ENCODE peak calls at places on chromosomes 5 and 9, in nine cellular contexts. One of them, this sample, is unnamed.

GRCh38 chr9:126915281-126915816 is 767 bp downstream of the RALGPS1 start:
- DNase-seq in H54: no peak
- DNase-seq in stimulated activated CD4-positive, alpha-beta T cell treated with anti-CD3 and anti-CD28 coated beads, Interleukin-4, amount 100 ng/mL, for 48 hours: peak; percentile 1
- DNase-seq in activated CD8-positive, alpha-beta T cell treated with anti-CD3 and anti-CD28 coated beads, Interleukin-2, amount 10 ng/mL, durations not matched to agents 7 days and 5 days: peak; percentile 40
- DNase-seq in germinal center: peak; percentile 85
- DNase-seq in gastrocnemius medialis: no peak
- DNase-seq in astrocyte of the spinal cord: no peak
- DNase-seq in SW480: peak; percentile 76
- DNase-seq in ACHN: peak; percentile 6
- DNase-seq in this sample: peak; percentile 82

GRCh38 chr9:127862075-127863011 is 7.9 kb upstream of the ENG start:
- DNase-seq in H54: no peak
- DNase-seq in stimulated activated CD4-positive, alpha-beta T cell treated with anti-CD3 and anti-CD28 coated beads, Interleukin-4, amount 100 ng/mL, for 48 hours: no peak
- DNase-seq in activated CD8-positive, alpha-beta T cell treated with anti-CD3 and anti-CD28 coated beads, Interleukin-2, amount 10 ng/mL, durations not matched to agents 7 days and 5 days: peak; percentile 78
- DNase-seq in germinal center: peak; percentile 69
- DNase-seq in gastrocnemius medialis: peak; percentile 61
- DNase-seq in astrocyte of the spinal cord: no peak
- DNase-seq in SW480: no peak
- DNase-seq in ACHN: no peak
- DNase-seq in this sample: no peak

GRCh38 chr9:134455951-134456739 is 129.9 kb downstream of the RXRA start:
- DNase-seq in H54: peak; percentile 96
- DNase-seq in stimulated activated CD4-positive, alpha-beta T cell treated with anti-CD3 and anti-CD28 coated beads, Interleukin-4, amount 100 ng/mL, for 48 hours: peak; percentile 56
- DNase-seq in activated CD8-positive, alpha-beta T cell treated with anti-CD3 and anti-CD28 coated beads, Interleukin-2, amount 10 ng/mL, durations not matched to agents 7 days and 5 days: peak; percentile 84
- DNase-seq in germinal center: peak; percentile 21
- DNase-seq in gastrocnemius medialis: peak; percentile 67
- DNase-seq in astrocyte of the spinal cord: peak; percentile 98
- DNase-seq in SW480: peak; percentile 79
- DNase-seq in ACHN: no peak
- DNase-seq in this sample: no peak

GRCh38 chr9:20865357-20865756 is 166.1 kb downstream of the HACD4 start:
- DNase-seq in H54: no peak
- DNase-seq in stimulated activated CD4-positive, alpha-beta T cell treated with anti-CD3 and anti-CD28 coated beads, Interleukin-4, amount 100 ng/mL, for 48 hours: no peak
- DNase-seq in activated CD8-positive, alpha-beta T cell treated with anti-CD3 and anti-CD28 coated beads, Interleukin-2, amount 10 ng/mL, durations not matched to agents 7 days and 5 days: no peak
- DNase-seq in germinal center: no peak
- DNase-seq in gastrocnemius medialis: no peak
- DNase-seq in astrocyte of the spinal cord: no peak
- DNase-seq in SW480: no peak
- DNase-seq in ACHN: no peak
- DNase-seq in this sample: no peak

GRCh38 chr9:81621785-81622243 is 67.5 kb downstream of the TLE1 start:
- DNase-seq in H54: no peak
- DNase-seq in stimulated activated CD4-positive, alpha-beta T cell treated with anti-CD3 and anti-CD28 coated beads, Interleukin-4, amount 100 ng/mL, for 48 hours: no peak
- DNase-seq in activated CD8-positive, alpha-beta T cell treated with anti-CD3 and anti-CD28 coated beads, Interleukin-2, amount 10 ng/mL, durations not matched to agents 7 days and 5 days: no peak
- DNase-seq in germinal center: no peak
- DNase-seq in gastrocnemius medialis: no peak
- DNase-seq in astrocyte of the spinal cord: no peak
- DNase-seq in SW480: no peak
- DNase-seq in ACHN: no peak
- DNase-seq in this sample: no peak

GRCh38 chr9:83509372-83509771 is 28.8 kb downstream of the FRMD3 start:
- DNase-seq in H54: no peak
- DNase-seq in stimulated activated CD4-positive, alpha-beta T cell treated with anti-CD3 and anti-CD28 coated beads, Interleukin-4, amount 100 ng/mL, for 48 hours: no peak
- DNase-seq in activated CD8-positive, alpha-beta T cell treated with anti-CD3 and anti-CD28 coated beads, Interleukin-2, amount 10 ng/mL, durations not matched to agents 7 days and 5 days: no peak
- DNase-seq in germinal center: no peak
- DNase-seq in gastrocnemius medialis: no peak
- DNase-seq in astrocyte of the spinal cord: peak; percentile 46
- DNase-seq in SW480: no peak
- DNase-seq in ACHN: no peak
- DNase-seq in this sample: no peak

GRCh38 chr5:149036168-149036567 is 26.7 kb downstream of the SH3TC2 start:
- DNase-seq in H54: no peak
- DNase-seq in stimulated activated CD4-positive, alpha-beta T cell treated with anti-CD3 and anti-CD28 coated beads, Interleukin-4, amount 100 ng/mL, for 48 hours: no peak
- DNase-seq in activated CD8-positive, alpha-beta T cell treated with anti-CD3 and anti-CD28 coated beads, Interleukin-2, amount 10 ng/mL, durations not matched to agents 7 days and 5 days: no peak
- DNase-seq in germinal center: no peak
- DNase-seq in gastrocnemius medialis: no peak
- DNase-seq in astrocyte of the spinal cord: no peak
- DNase-seq in SW480: no peak
- DNase-seq in ACHN: no peak
- DNase-seq in this sample: no peak

GRCh38 chr9:25716220-25716872 is 38.1 kb upstream of the TUSC1 start:
- DNase-seq in H54: peak; percentile 22
- DNase-seq in stimulated activated CD4-positive, alpha-beta T cell treated with anti-CD3 and anti-CD28 coated beads, Interleukin-4, amount 100 ng/mL, for 48 hours: no peak
- DNase-seq in activated CD8-positive, alpha-beta T cell treated with anti-CD3 and anti-CD28 coated beads, Interleukin-2, amount 10 ng/mL, durations not matched to agents 7 days and 5 days: no peak
- DNase-seq in germinal center: no peak
- DNase-seq in gastrocnemius medialis: no peak
- DNase-seq in astrocyte of the spinal cord: peak; percentile 70
- DNase-seq in SW480: peak; percentile 21
- DNase-seq in ACHN: peak; percentile 60
- DNase-seq in this sample: peak; percentile 13

GRCh38 chr5:15092801-15093200 is 221.2 kb upstream of the ANKH start:
- DNase-seq in H54: no peak
- DNase-seq in stimulated activated CD4-positive, alpha-beta T cell treated with anti-CD3 and anti-CD28 coated beads, Interleukin-4, amount 100 ng/mL, for 48 hours: no peak
- DNase-seq in activated CD8-positive, alpha-beta T cell treated with anti-CD3 and anti-CD28 coated beads, Interleukin-2, amount 10 ng/mL, durations not matched to agents 7 days and 5 days: no peak
- DNase-seq in germinal center: no peak
- DNase-seq in gastrocnemius medialis: no peak
- DNase-seq in astrocyte of the spinal cord: no peak
- DNase-seq in SW480: no peak
- DNase-seq in ACHN: no peak
- DNase-seq in this sample: no peak

GRCh38 chr9:126219717-126220116 is 106.9 kb upstream of the MVB12B start:
- DNase-seq in H54: no peak
- DNase-seq in stimulated activated CD4-positive, alpha-beta T cell treated with anti-CD3 and anti-CD28 coated beads, Interleukin-4, amount 100 ng/mL, for 48 hours: no peak
- DNase-seq in activated CD8-positive, alpha-beta T cell treated with anti-CD3 and anti-CD28 coated beads, Interleukin-2, amount 10 ng/mL, durations not matched to agents 7 days and 5 days: peak; percentile 10
- DNase-seq in germinal center: no peak
- DNase-seq in gastrocnemius medialis: no peak
- DNase-seq in astrocyte of the spinal cord: no peak
- DNase-seq in SW480: no peak
- DNase-seq in ACHN: no peak
- DNase-seq in this sample: no peak

GRCh38 chr9:15738011-15738410 is 185.2 kb downstream of the CCDC171 start:
- DNase-seq in H54: no peak
- DNase-seq in stimulated activated CD4-positive, alpha-beta T cell treated with anti-CD3 and anti-CD28 coated beads, Interleukin-4, amount 100 ng/mL, for 48 hours: no peak
- DNase-seq in activated CD8-positive, alpha-beta T cell treated with anti-CD3 and anti-CD28 coated beads, Interleukin-2, amount 10 ng/mL, durations not matched to agents 7 days and 5 days: no peak
- DNase-seq in germinal center: no peak
- DNase-seq in gastrocnemius medialis: no peak
- DNase-seq in astrocyte of the spinal cord: peak; percentile 56
- DNase-seq in SW480: no peak
- DNase-seq in ACHN: no peak
- DNase-seq in this sample: no peak

GRCh38 chr5:95711501-95712346 is 19.4 kb upstream of the RHOBTB3 start:
- DNase-seq in H54: no peak
- DNase-seq in stimulated activated CD4-positive, alpha-beta T cell treated with anti-CD3 and anti-CD28 coated beads, Interleukin-4, amount 100 ng/mL, for 48 hours: no peak
- DNase-seq in activated CD8-positive, alpha-beta T cell treated with anti-CD3 and anti-CD28 coated beads, Interleukin-2, amount 10 ng/mL, durations not matched to agents 7 days and 5 days: no peak
- DNase-seq in germinal center: no peak
- DNase-seq in gastrocnemius medialis: no peak
- DNase-seq in astrocyte of the spinal cord: no peak
- DNase-seq in SW480: no peak
- DNase-seq in ACHN: no peak
- DNase-seq in this sample: no peak

GRCh38 chr5:107157811-107158210 is 512.9 kb downstream of the EFNA5 start:
- DNase-seq in H54: no peak
- DNase-seq in stimulated activated CD4-positive, alpha-beta T cell treated with anti-CD3 and anti-CD28 coated beads, Interleukin-4, amount 100 ng/mL, for 48 hours: no peak
- DNase-seq in activated CD8-positive, alpha-beta T cell treated with anti-CD3 and anti-CD28 coated beads, Interleukin-2, amount 10 ng/mL, durations not matched to agents 7 days and 5 days: no peak
- DNase-seq in germinal center: no peak
- DNase-seq in gastrocnemius medialis: no peak
- DNase-seq in astrocyte of the spinal cord: no peak
- DNase-seq in SW480: no peak
- DNase-seq in ACHN: no peak
- DNase-seq in this sample: no peak

GRCh38 chr5:169590602-169591001 is 7.0 kb downstream of the SPDL1 start:
- DNase-seq in H54: no peak
- DNase-seq in stimulated activated CD4-positive, alpha-beta T cell treated with anti-CD3 and anti-CD28 coated beads, Interleukin-4, amount 100 ng/mL, for 48 hours: no peak
- DNase-seq in activated CD8-positive, alpha-beta T cell treated with anti-CD3 and anti-CD28 coated beads, Interleukin-2, amount 10 ng/mL, durations not matched to agents 7 days and 5 days: no peak
- DNase-seq in germinal center: no peak
- DNase-seq in gastrocnemius medialis: no peak
- DNase-seq in astrocyte of the spinal cord: no peak
- DNase-seq in SW480: no peak
- DNase-seq in ACHN: no peak
- DNase-seq in this sample: no peak

GRCh38 chr5:5638193-5638592 is 215.7 kb downstream of the ICE1 start:
- DNase-seq in H54: no peak
- DNase-seq in stimulated activated CD4-positive, alpha-beta T cell treated with anti-CD3 and anti-CD28 coated beads, Interleukin-4, amount 100 ng/mL, for 48 hours: no peak
- DNase-seq in activated CD8-positive, alpha-beta T cell treated with anti-CD3 and anti-CD28 coated beads, Interleukin-2, amount 10 ng/mL, durations not matched to agents 7 days and 5 days: no peak
- DNase-seq in germinal center: no peak
- DNase-seq in gastrocnemius medialis: peak; percentile 16
- DNase-seq in astrocyte of the spinal cord: peak; percentile 7
- DNase-seq in SW480: no peak
- DNase-seq in ACHN: no peak
- DNase-seq in this sample: no peak

GRCh38 chr9:38227061-38227540 is 158.1 kb upstream of the SHB start:
- DNase-seq in H54: peak; percentile 72
- DNase-seq in stimulated activated CD4-positive, alpha-beta T cell treated with anti-CD3 and anti-CD28 coated beads, Interleukin-4, amount 100 ng/mL, for 48 hours: peak; percentile 58
- DNase-seq in activated CD8-positive, alpha-beta T cell treated with anti-CD3 and anti-CD28 coated beads, Interleukin-2, amount 10 ng/mL, durations not matched to agents 7 days and 5 days: peak; percentile 75
- DNase-seq in germinal center: no peak
- DNase-seq in gastrocnemius medialis: no peak
- DNase-seq in astrocyte of the spinal cord: peak; percentile 71
- DNase-seq in SW480: peak; percentile 89
- DNase-seq in ACHN: peak; percentile 73
- DNase-seq in this sample: no peak

GRCh38 chr5:146643805-146644204 is 127.8 kb upstream of the GPR151 start:
- DNase-seq in H54: no peak
- DNase-seq in stimulated activated CD4-positive, alpha-beta T cell treated with anti-CD3 and anti-CD28 coated beads, Interleukin-4, amount 100 ng/mL, for 48 hours: no peak
- DNase-seq in activated CD8-positive, alpha-beta T cell treated with anti-CD3 and anti-CD28 coated beads, Interleukin-2, amount 10 ng/mL, durations not matched to agents 7 days and 5 days: no peak
- DNase-seq in germinal center: no peak
- DNase-seq in gastrocnemius medialis: no peak
- DNase-seq in astrocyte of the spinal cord: no peak
- DNase-seq in SW480: no peak
- DNase-seq in ACHN: no peak
- DNase-seq in this sample: no peak

GRCh38 chr9:19148170-19148569 is 20.9 kb upstream of the PLIN2 start:
- DNase-seq in H54: no peak
- DNase-seq in stimulated activated CD4-positive, alpha-beta T cell treated with anti-CD3 and anti-CD28 coated beads, Interleukin-4, amount 100 ng/mL, for 48 hours: no peak
- DNase-seq in activated CD8-positive, alpha-beta T cell treated with anti-CD3 and anti-CD28 coated beads, Interleukin-2, amount 10 ng/mL, durations not matched to agents 7 days and 5 days: no peak
- DNase-seq in germinal center: no peak
- DNase-seq in gastrocnemius medialis: no peak
- DNase-seq in astrocyte of the spinal cord: no peak
- DNase-seq in SW480: no peak
- DNase-seq in ACHN: no peak
- DNase-seq in this sample: no peak

GRCh38 chr9:36862206-36863145 is 171.6 kb downstream of the PAX5 start:
- DNase-seq in H54: peak; percentile 26
- DNase-seq in stimulated activated CD4-positive, alpha-beta T cell treated with anti-CD3 and anti-CD28 coated beads, Interleukin-4, amount 100 ng/mL, for 48 hours: no peak
- DNase-seq in activated CD8-positive, alpha-beta T cell treated with anti-CD3 and anti-CD28 coated beads, Interleukin-2, amount 10 ng/mL, durations not matched to agents 7 days and 5 days: no peak
- DNase-seq in germinal center: no peak
- DNase-seq in gastrocnemius medialis: no peak
- DNase-seq in astrocyte of the spinal cord: peak; percentile 27
- DNase-seq in SW480: peak; percentile 22
- DNase-seq in ACHN: peak; percentile 47
- DNase-seq in this sample: peak; percentile 39

GRCh38 chr9:89497978-89498844 is at the start of gene SEMA4D:
- DNase-seq in H54: peak; percentile 94
- DNase-seq in stimulated activated CD4-positive, alpha-beta T cell treated with anti-CD3 and anti-CD28 coated beads, Interleukin-4, amount 100 ng/mL, for 48 hours: no peak
- DNase-seq in activated CD8-positive, alpha-beta T cell treated with anti-CD3 and anti-CD28 coated beads, Interleukin-2, amount 10 ng/mL, durations not matched to agents 7 days and 5 days: peak; percentile 78
- DNase-seq in germinal center: peak; percentile 76
- DNase-seq in gastrocnemius medialis: peak; percentile 76
- DNase-seq in astrocyte of the spinal cord: peak; percentile 23
- DNase-seq in SW480: peak; percentile 55
- DNase-seq in ACHN: peak; percentile 77
- DNase-seq in this sample: peak; percentile 49

This sample was measured in progenitor cell of endocrine pancreas.